ENCODE peak calls at places on chromosome 5, in four cellular contexts. V is K562, N is SK-N-SH, Q is GM12878. Y is an unnamed sample.
A peak's percentile ranks its signal among the peaks of the same experiment; 100 is the strongest.

GRCh38 chr5:92544042-92544441 is 1037.0 kb downstream of the NR2F1-AS1 start:
- DNase-seq in V (no peak), N (no peak), Q (no peak), Y (no peak)

GRCh38 chr5:53256746-53257145 is 147.2 kb upstream of the MOCS2 start:
- DNase-seq in V (no peak), N (no peak), Q (no peak), Y (no peak)

GRCh38 chr5:65395526-65396155 is 86.1 kb downstream of the ADAMTS6 start:
- DNase-seq in V (no peak), Q (no peak), N (no peak), Y (no peak)

GRCh38 chr5:116524051-116524450 is 50.6 kb downstream of the SEMA6A start:
- DNase-seq in V (no peak), N (no peak), Q (no peak), Y (no peak)

GRCh38 chr5:11509793-11510192 is 394.5 kb downstream of the CTNND2 start:
- DNase-seq in V (no peak), N (no peak), Q (no peak), Y (no peak)

GRCh38 chr5:63245271-63245670 is 666.7 kb downstream of the LRRC70 start:
- DNase-seq in V (no peak), Q (no peak), N (no peak), Y (no peak)

GRCh38 chr5:11617080-11617479 is 287.2 kb downstream of the CTNND2 start:
- DNase-seq in N (no peak), V (no peak), Q (no peak), Y (no peak)

GRCh38 chr5:90932052-90932699 is 373.6 kb downstream of the ADGRV1 start:
- DNase-seq in Q (peak; percentile 12), V (peak; percentile 52), N (peak; percentile 77), Y (peak; percentile 52)

GRCh38 chr5:172115541-172115982 is 72.5 kb downstream of the STK10 start:
- DNase-seq in N (peak; percentile 64), V (no peak), Q (no peak), Y (no peak)

GRCh38 chr5:65837139-65837538 is 89.2 kb upstream of the ERBIN start:
- DNase-seq in V (no peak), Q (no peak), N (no peak), Y (no peak)

GRCh38 chr5:160075073-160075472 is 44.2 kb downstream of the PWWP2A start:
- DNase-seq in V (no peak), N (no peak), Q (no peak), Y (no peak)

GRCh38 chr5:75512383-75513074 is 838 bp downstream of the POLK start:
- DNase-seq in N (no peak), V (no peak), Q (no peak), Y (no peak)

GRCh38 chr5:10034008-10034407 is 215.7 kb downstream of the ATPSCKMT start:
- DNase-seq in V (no peak), Q (no peak), N (no peak), Y (no peak)

GRCh38 chr5:17118631-17119030 is 98.8 kb upstream of the BASP1 start:
- DNase-seq in N (peak; percentile 31), Q (no peak), V (no peak), Y (peak; percentile 35)

GRCh38 chr5:73365301-73365853 is 83.2 kb downstream of the FOXD1 start:
- DNase-seq in V (no peak), N (no peak), Q (no peak), Y (no peak)

GRCh38 chr5:73370076-73370475 is 78.5 kb downstream of the FOXD1 start:
- DNase-seq in V (no peak), N (no peak), Q (no peak), Y (no peak)

GRCh38 chr5:73369283-73369682 is 79.3 kb downstream of the FOXD1 start:
- DNase-seq in Q (no peak), V (no peak), N (no peak), Y (no peak)

GRCh38 chr5:73365990-73366667 is 82.4 kb downstream of the FOXD1 start:
- DNase-seq in V (no peak), Q (no peak), N (no peak), Y (no peak)

DNA sequence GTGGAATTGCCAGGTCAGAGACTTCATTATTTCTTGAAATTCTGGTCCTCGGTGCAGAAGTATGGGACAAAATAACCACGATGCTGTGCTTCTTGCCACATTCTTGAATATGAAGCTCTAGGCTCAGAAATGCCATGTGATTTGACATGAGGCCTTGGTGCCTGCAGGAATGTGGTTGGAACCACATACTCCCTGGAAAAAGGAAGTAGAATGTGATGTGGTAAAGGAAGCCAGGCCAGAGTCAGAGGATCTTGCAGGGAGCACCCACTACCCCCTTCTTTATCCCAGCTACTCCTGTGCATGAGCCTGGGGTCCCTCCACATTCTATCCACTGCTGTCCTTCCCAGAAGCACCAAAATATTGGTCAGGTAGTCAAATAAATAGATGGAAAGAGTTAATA is 80.9 kb downstream of the FOXD1 start:
- DNase-seq in Q (no peak), V (no peak), N (no peak), Y (no peak)
- TF ChIP-seq FOXM1 in Q (no peak), V (no peak), N (no peak), Y (no peak)

GRCh38 chr5:50849554-50849953 is 183.1 kb downstream of the PARP8 start:
- DNase-seq in V (no peak), Q (no peak), N (no peak), Y (no peak)
- TF ChIP-seq FOXM1 in V (no peak), Q (no peak), N (no peak), Y (no peak)

GRCh38 chr5:73985145-73985544 is 359.1 kb downstream of the ARHGEF28 start:
- DNase-seq in Q (no peak), N (peak; percentile 22), V (peak; percentile 14), Y (no peak)
- TF ChIP-seq FOXM1 in Q (no peak), N (no peak), V (no peak), Y (no peak)

GRCh38 chr5:180596115-180596667 is 4.9 kb upstream of the SCGB3A1 start:
- DNase-seq in Q (no peak), V (no peak), N (peak; percentile 14), Y (peak; percentile 6)
- TF ChIP-seq FOXM1 in Q (no peak), V (no peak), N (no peak), Y (no peak)

GRCh38 chr5:15936505-15937245 is 242.9 kb downstream of the MARCHF11 start:
- DNase-seq in N (no peak), Q (no peak), V (no peak), Y (no peak)

GRCh38 chr5:15932066-15932465 is 247.5 kb downstream of the MARCHF11 start:
- DNase-seq in N (no peak), Q (no peak), V (no peak), Y (no peak)

GRCh38 chr5:15937708-15938107 is 241.9 kb downstream of the MARCHF11 start:
- DNase-seq in Q (no peak), N (no peak), V (no peak), Y (no peak)

GRCh38 chr5:15929616-15930303 is 249.8 kb downstream of the MARCHF11 start:
- DNase-seq in V (no peak), Q (no peak), N (no peak), Y (no peak)

GRCh38 chr5:15933481-15934207 is 245.9 kb downstream of the MARCHF11 start:
- DNase-seq in N (no peak), Q (no peak), V (no peak), Y (no peak)
- TF ChIP-seq FOXM1 in N (no peak), Q (no peak), V (no peak), Y (no peak)

GRCh38 chr5:40401281-40401680 is 278.4 kb upstream of the PTGER4 start:
- DNase-seq in V (no peak), Q (no peak), N (no peak), Y (no peak)
- TF ChIP-seq FOXM1 in V (no peak), Q (no peak), N (no peak), Y (no peak)

GRCh38 chr5:135367070-135367469 is 32.0 kb downstream of the MACROH2A1 start:
- DNase-seq in V (no peak), N (no peak), Q (no peak), Y (no peak)

GRCh38 chr5:135367554-135367953 is 31.5 kb downstream of the MACROH2A1 start:
- DNase-seq in V (no peak), N (no peak), Q (no peak), Y (no peak)

GRCh38 chr5:135364416-135365262 is 34.4 kb downstream of the MACROH2A1 start:
- DNase-seq in V (no peak), Q (no peak), N (no peak), Y (no peak)

GRCh38 chr5:135362102-135362501 is 36.9 kb downstream of the MACROH2A1 start:
- DNase-seq in V (no peak), Q (no peak), N (no peak), Y (no peak)

DNA sequence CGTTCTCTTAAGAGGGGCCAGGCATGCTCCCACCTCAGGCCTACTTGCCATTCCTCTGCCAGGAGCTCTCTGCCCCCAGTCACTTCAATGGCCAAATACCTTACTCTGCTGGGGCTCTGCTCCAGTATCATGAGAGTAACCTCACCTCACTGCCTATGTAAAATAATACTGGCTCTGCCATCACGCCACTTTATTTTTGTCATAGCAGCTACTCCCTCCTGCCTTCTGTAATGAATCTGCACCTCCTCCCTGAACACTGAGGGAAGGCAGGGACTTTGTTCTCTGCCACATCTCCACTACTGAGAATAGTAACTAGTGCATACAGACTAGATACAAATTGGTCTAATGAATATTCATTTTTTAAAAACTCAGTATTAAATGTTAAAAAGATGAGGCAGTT is 33.8 kb downstream of the MACROH2A1 start:
- DNase-seq in V (no peak), Q (no peak), N (no peak), Y (no peak)
- TF ChIP-seq FOXM1 in V (no peak), Q (no peak), N (no peak), Y (no peak)

GRCh38 chr5:57834829-57835554 is 352.4 kb upstream of the ACTBL2 start:
- DNase-seq in Q (no peak), V (no peak), N (peak; percentile 27), Y (peak; percentile 17)
- TF ChIP-seq FOXM1 in Q (no peak), V (no peak), N (no peak), Y (no peak)

Y was measured in HEK293T.